ENCODE peak calls at places on chromosomes 6 and 20, in ten cellular contexts. D is iris pigment epithelial cell; T is heart left ventricle; Q is WTC11; N is left colon; R is neural progenitor cell; Z is RWPE1; X is heart right ventricle; F is MCF 10A; K is stimulated activated CD4-positive, alpha-beta T cell treated with anti-CD3 and anti-CD28 coated beads, Interleukin-1b, Interleukin-23, amount 100 ng/mL, for 24 hours. M is an unnamed sample.

GRCh38 chr6:133764011-133764812 is 124.7 kb upstream of the TCF21 start:
- DNase-seq in D (peak; percentile 81), F (no peak), X (no peak), N (no peak), R (no peak), K (no peak), T (no peak), Z (no peak), Q (no peak), M (peak; percentile 89)

GRCh38 chr6:149852180-149852579 is 12.0 kb downstream of the LRP11 start:
- DNase-seq in R (no peak), K (no peak), F (peak; percentile 52), N (no peak), X (no peak), Q (no peak), Z (no peak), D (peak; percentile 93), T (no peak), M (peak; percentile 74)

GRCh38 chr6:26286168-26286854 is 78.7 kb upstream of the BTN3A2 start:
- DNase-seq in R (peak; percentile 80), T (peak; percentile 53), F (peak; percentile 76), Z (no peak), N (peak; percentile 70), X (peak; percentile 44), D (peak; percentile 56), K (no peak), Q (peak; percentile 62), M (peak; percentile 83)

GRCh38 chr6:107185570-107185969 is 70.3 kb upstream of the BEND3 start:
- DNase-seq in F (peak; percentile 58), Q (no peak), R (peak; percentile 62), Z (no peak), K (no peak), D (peak; percentile 15), N (peak; percentile 3), T (no peak), X (no peak), M (peak; percentile 64)

GRCh38 chr20:13941031-13941430 is 49.4 kb downstream of the SEL1L2 start:
- DNase-seq in R (no peak), D (no peak), F (no peak), K (no peak), Q (no peak), N (no peak), Z (no peak), X (no peak), T (no peak), M (no peak)

GRCh38 chr6:52157301-52157930 is 28.8 kb upstream of the IL17A start:
- DNase-seq in T (no peak), F (peak; percentile 26), Q (no peak), Z (no peak), D (peak; percentile 31), X (no peak), N (no peak), R (no peak), K (no peak), M (no peak)

GRCh38 chr20:48819813-48820648 is 7.8 kb downstream of the PREX1 start:
- DNase-seq in D (peak; percentile 27), X (no peak), F (no peak), T (no peak), Z (no peak), R (no peak), K (no peak), N (no peak), Q (no peak), M (peak; percentile 28)

GRCh38 chr6:133741375-133741861 is 147.5 kb upstream of the TCF21 start:
- DNase-seq in R (peak; percentile 51), T (no peak), Q (no peak), N (no peak), D (peak; percentile 52), X (no peak), Z (no peak), F (peak; percentile 93), K (no peak), M (peak; percentile 69)

GRCh38 chr6:124795879-124796838 is 166.1 kb upstream of the RNF217 start:
- DNase-seq in Z (peak; percentile 33), D (peak; percentile 50), R (peak; percentile 73), X (peak; percentile 19), F (peak; percentile 52), Q (peak; percentile 53), K (no peak), T (peak; percentile 25), N (no peak), M (peak; percentile 75)

GRCh38 chr6:82182756-82183155 is 64.8 kb downstream of the IBTK start:
- DNase-seq in Q (no peak), T (no peak), N (no peak), D (peak; percentile 90), R (no peak), K (no peak), Z (peak; percentile 0), X (no peak), F (no peak), M (peak; percentile 77)

GRCh38 chr6:25332165-25332564 is 53.0 kb downstream of the CARMIL1 start:
- DNase-seq in X (no peak), K (no peak), N (no peak), R (no peak), D (no peak), Z (no peak), T (no peak), Q (no peak), F (no peak), M (no peak)

GRCh38 chr6:153170511-153170910 is 39.4 kb upstream of the RGS17 start:
- DNase-seq in R (no peak), Z (peak; percentile 73), N (no peak), X (no peak), F (peak; percentile 85), K (no peak), T (no peak), Q (no peak), D (peak; percentile 56), M (peak; percentile 46)

GRCh38 chr6:28772480-28773381 is 151.1 kb downstream of the TRIM27 start:
- DNase-seq in Z (no peak), F (peak; percentile 59), K (no peak), T (no peak), D (no peak), N (no peak), Q (no peak), X (no peak), R (peak; percentile 53), M (no peak)

M was measured in choroid plexus epithelial cell.